ENCODE peak calls at places on chromosomes 7 and 10, in four cellular contexts. L is NCI-H1048; M is EL; O is activated naive CD8-positive, alpha-beta T cell treated with anti-CD3 and anti-CD28 coated beads, Interleukin-2, amount 50 U/mL, for 24 hours. K is an unnamed sample.

GRCh38 chr10:78207216-78207615 is 173.6 kb downstream of the RPS24 start:
- DNase-seq in M (no peak), L (no peak), O (no peak), K (no peak)

GRCh38 chr10:81116201-81116600 is 578.5 kb downstream of the SH2D4B start:
- DNase-seq in O (no peak), M (no peak), L (no peak), K (no peak)

GRCh38 chr7:151451156-151451555 is 11.2 kb upstream of the CRYGN start:
- DNase-seq in M (no peak), O (no peak), L (no peak), K (no peak)

GRCh38 chr7:12609556-12609955 is 39.0 kb downstream of the SCIN start:
- DNase-seq in L (no peak), M (no peak), O (no peak), K (no peak)

GRCh38 chr10:95519132-95519487 is 42.1 kb downstream of the SORBS1 start:
- DNase-seq in M (no peak), L (no peak), O (no peak), K (no peak)

GRCh38 chr10:33117816-33118215 is 159.8 kb upstream of the ITGB1 start:
- DNase-seq in M (no peak), O (no peak), L (no peak), K (no peak)

GRCh38 chr10:69976795-69977546 is 75.7 kb upstream of the MACROH2A2 start:
- DNase-seq in O (no peak), M (no peak), L (no peak), K (no peak)

GRCh38 chr10:44010873-44011602 is 362.4 kb upstream of the ZNF32 start:
- DNase-seq in M (peak), L (no peak), O (peak), K (no peak)

GRCh38 chr10:2120781-2121180 is 383.5 kb upstream of the ADARB2 start:
- DNase-seq in L (no peak), M (no peak), O (no peak), K (no peak)

K was measured in HCEC 1CT.